ENCODE peak calls at places on chromosomes 6 and 20, in eight cellular contexts. One of them, this sample, is unnamed. For H3K4me1, the result is how much of the 10 kb centered on the place peaks cover.

GRCh38 chr6:166775180-166775922 is 148.3 kb upstream of the RPS6KA2 start:
- DNase-seq in fibroblast of lung: peak
- DNase-seq in A549: peak
- DNase-seq in neural progenitor cell: peak
- DNase-seq in HepG2: peak
- DNase-seq in heart left ventricle: peak
- DNase-seq in right cardiac atrium: peak
- DNase-seq in body of pancreas: peak
- DNase-seq in this sample: peak

GRCh38 chr6:145313041-145313855 is 422.1 kb downstream of the EPM2A start:
- DNase-seq in fibroblast of lung: no peak
- DNase-seq in A549: no peak
- DNase-seq in neural progenitor cell: no peak
- DNase-seq in HepG2: no peak
- DNase-seq in heart left ventricle: no peak
- DNase-seq in right cardiac atrium: no peak
- DNase-seq in body of pancreas: no peak
- DNase-seq in this sample: no peak

GRCh38 chr20:43438578-43439316 is 18.9 kb upstream of the SRSF6 start:
- DNase-seq in fibroblast of lung: no peak
- DNase-seq in A549: no peak
- DNase-seq in neural progenitor cell: no peak
- DNase-seq in HepG2: no peak
- DNase-seq in heart left ventricle: no peak
- DNase-seq in right cardiac atrium: no peak
- DNase-seq in body of pancreas: no peak
- DNase-seq in this sample: no peak

GRCh38 chr6:33313105-33313708 is 671 bp downstream of the TAPBP start:
- DNase-seq in fibroblast of lung: peak
- DNase-seq in A549: no peak
- DNase-seq in neural progenitor cell: peak
- DNase-seq in HepG2: no peak
- DNase-seq in heart left ventricle: peak
- DNase-seq in right cardiac atrium: peak
- DNase-seq in body of pancreas: peak
- DNase-seq in this sample: no peak

GRCh38 chr6:160104821-160105517 is 16.6 kb upstream of the SLC22A1 start:
- DNase-seq in fibroblast of lung: no peak
- DNase-seq in A549: no peak
- DNase-seq in neural progenitor cell: no peak
- DNase-seq in HepG2: no peak
- DNase-seq in heart left ventricle: no peak
- DNase-seq in right cardiac atrium: no peak
- DNase-seq in body of pancreas: no peak
- DNase-seq in this sample: no peak

GRCh38 chr6:138293428-138293827 is 75.1 kb upstream of the PBOV1 start:
- DNase-seq in fibroblast of lung: peak
- DNase-seq in A549: no peak
- DNase-seq in neural progenitor cell: no peak
- DNase-seq in HepG2: no peak
- DNase-seq in heart left ventricle: no peak
- DNase-seq in right cardiac atrium: no peak
- DNase-seq in body of pancreas: no peak
- DNase-seq in this sample: no peak

GRCh38 chr6:168118935-168119334 is 39.9 kb upstream of the FRMD1 start:
- DNase-seq in fibroblast of lung: no peak
- DNase-seq in A549: no peak
- DNase-seq in neural progenitor cell: no peak
- DNase-seq in HepG2: no peak
- DNase-seq in heart left ventricle: no peak
- DNase-seq in right cardiac atrium: no peak
- DNase-seq in body of pancreas: no peak
- DNase-seq in this sample: peak

GRCh38 chr20:57879437-57880115 is 169.8 kb upstream of the PMEPA1 start:
- DNase-seq in fibroblast of lung: no peak
- DNase-seq in A549: no peak
- DNase-seq in neural progenitor cell: no peak
- DNase-seq in HepG2: no peak
- DNase-seq in heart left ventricle: no peak
- DNase-seq in right cardiac atrium: no peak
- DNase-seq in body of pancreas: no peak
- DNase-seq in this sample: no peak

GRCh38 chr20:43460830-43461200 is 3.1 kb downstream of the SRSF6 start:
- DNase-seq in fibroblast of lung: no peak
- DNase-seq in A549: no peak
- DNase-seq in neural progenitor cell: no peak
- DNase-seq in HepG2: no peak
- DNase-seq in heart left ventricle: no peak
- DNase-seq in right cardiac atrium: no peak
- DNase-seq in body of pancreas: no peak
- DNase-seq in this sample: no peak

GRCh38 chr6:144528605-144529425 is 243.7 kb downstream of the UTRN start:
- DNase-seq in fibroblast of lung: peak
- DNase-seq in A549: no peak
- DNase-seq in neural progenitor cell: peak
- DNase-seq in HepG2: no peak
- DNase-seq in heart left ventricle: no peak
- DNase-seq in right cardiac atrium: no peak
- DNase-seq in body of pancreas: no peak
- DNase-seq in this sample: no peak

GRCh38 chr20:58025233-58025632 is 203.2 kb downstream of the ANKRD60 start:
- DNase-seq in fibroblast of lung: no peak
- DNase-seq in A549: no peak
- DNase-seq in neural progenitor cell: no peak
- DNase-seq in HepG2: no peak
- DNase-seq in heart left ventricle: peak
- DNase-seq in right cardiac atrium: peak
- DNase-seq in body of pancreas: peak
- DNase-seq in this sample: peak

GRCh38 chr20:63014287-63014686 is 7.5 kb upstream of the BHLHE23 start:
- DNase-seq in fibroblast of lung: no peak
- DNase-seq in A549: no peak
- DNase-seq in neural progenitor cell: no peak
- DNase-seq in HepG2: no peak
- DNase-seq in heart left ventricle: no peak
- DNase-seq in right cardiac atrium: no peak
- DNase-seq in body of pancreas: no peak
- DNase-seq in this sample: no peak

GRCh38 chr20:2812189-2812588 is 2.6 kb upstream of the C20orf141 start:
- DNase-seq in fibroblast of lung: no peak
- DNase-seq in A549: no peak
- DNase-seq in neural progenitor cell: no peak
- DNase-seq in HepG2: no peak
- DNase-seq in heart left ventricle: no peak
- DNase-seq in right cardiac atrium: no peak
- DNase-seq in body of pancreas: no peak
- DNase-seq in this sample: no peak

GRCh38 chr20:2559641-2560040 is 23.3 kb downstream of the TMC2 start:
- DNase-seq in fibroblast of lung: no peak
- DNase-seq in A549: no peak
- DNase-seq in neural progenitor cell: peak
- DNase-seq in HepG2: no peak
- DNase-seq in heart left ventricle: no peak
- DNase-seq in right cardiac atrium: no peak
- DNase-seq in body of pancreas: no peak
- DNase-seq in this sample: no peak

GRCh38 chr20:8267009-8267408 is 134.9 kb downstream of the PLCB1 start:
- DNase-seq in fibroblast of lung: no peak
- DNase-seq in A549: no peak
- DNase-seq in neural progenitor cell: no peak
- DNase-seq in HepG2: no peak
- DNase-seq in heart left ventricle: no peak
- DNase-seq in right cardiac atrium: no peak
- DNase-seq in body of pancreas: no peak
- DNase-seq in this sample: no peak

GRCh38 chr20:8271727-8272126 is 139.7 kb downstream of the PLCB1 start:
- DNase-seq in fibroblast of lung: peak
- DNase-seq in A549: no peak
- DNase-seq in neural progenitor cell: no peak
- DNase-seq in HepG2: no peak
- DNase-seq in heart left ventricle: no peak
- DNase-seq in right cardiac atrium: no peak
- DNase-seq in body of pancreas: no peak
- DNase-seq in this sample: no peak

DNA sequence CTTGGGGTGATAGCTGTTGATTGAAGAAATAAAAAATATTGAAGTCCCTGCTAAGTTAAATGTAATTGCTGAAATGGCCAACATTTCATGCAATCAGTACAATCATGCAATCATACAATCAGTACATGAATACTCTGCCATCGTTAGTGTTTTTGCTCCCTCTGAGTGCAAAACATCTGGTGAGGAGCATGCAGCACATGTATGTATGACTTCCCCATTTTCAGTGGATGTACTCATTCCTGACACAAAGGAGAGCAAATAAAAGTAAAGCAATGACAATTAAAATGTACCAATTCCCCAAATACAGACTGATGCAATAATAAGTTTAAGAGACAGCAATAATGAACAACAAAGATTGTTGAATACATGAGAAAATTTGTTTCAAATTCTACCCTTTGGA is 140.7 kb downstream of the PLCB1 start:
- DNase-seq in fibroblast of lung: no peak
- DNase-seq in A549: no peak
- DNase-seq in neural progenitor cell: no peak
- DNase-seq in HepG2: no peak
- DNase-seq in heart left ventricle: no peak
- DNase-seq in right cardiac atrium: no peak
- DNase-seq in body of pancreas: no peak
- DNase-seq in this sample: no peak
- H3K4me1 ChIP-seq in fibroblast of lung: under half
- H3K4me1 ChIP-seq in A549: under half
- H3K4me1 ChIP-seq in neural progenitor cell: under half
- H3K4me1 ChIP-seq in HepG2: under half
- H3K4me1 ChIP-seq in heart left ventricle: under half
- H3K4me1 ChIP-seq in right cardiac atrium: under half
- H3K4me1 ChIP-seq in body of pancreas: under half
- H3K4me1 ChIP-seq in this sample: under half

DNA sequence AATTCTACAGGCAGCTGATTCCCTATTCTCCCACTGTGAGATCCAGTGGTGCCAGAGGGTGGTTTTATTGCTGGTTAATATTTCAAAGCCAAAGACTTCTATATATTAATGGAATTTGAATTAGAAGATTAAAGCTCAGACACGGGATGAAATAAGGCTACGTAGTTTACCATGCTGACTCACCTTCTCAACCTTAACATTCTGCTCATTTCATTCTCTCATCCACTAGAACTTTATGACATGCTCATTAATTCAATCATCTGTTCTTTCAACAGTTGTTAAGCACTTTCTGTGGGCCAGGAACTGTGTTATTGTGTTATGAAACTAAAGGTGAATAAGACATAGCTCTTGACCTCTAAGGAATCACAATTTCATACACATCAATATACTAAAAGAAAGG is 456.9 kb upstream of the MAP3K7 start:
- DNase-seq in fibroblast of lung: no peak
- DNase-seq in A549: no peak
- DNase-seq in neural progenitor cell: no peak
- DNase-seq in HepG2: no peak
- DNase-seq in heart left ventricle: no peak
- DNase-seq in right cardiac atrium: no peak
- DNase-seq in body of pancreas: no peak
- DNase-seq in this sample: no peak
- H3K4me1 ChIP-seq in fibroblast of lung: under half
- H3K4me1 ChIP-seq in A549: under half
- H3K4me1 ChIP-seq in neural progenitor cell: under half
- H3K4me1 ChIP-seq in HepG2: under half
- H3K4me1 ChIP-seq in heart left ventricle: under half
- H3K4me1 ChIP-seq in right cardiac atrium: under half
- H3K4me1 ChIP-seq in body of pancreas: under half
- H3K4me1 ChIP-seq in this sample: under half

DNA sequence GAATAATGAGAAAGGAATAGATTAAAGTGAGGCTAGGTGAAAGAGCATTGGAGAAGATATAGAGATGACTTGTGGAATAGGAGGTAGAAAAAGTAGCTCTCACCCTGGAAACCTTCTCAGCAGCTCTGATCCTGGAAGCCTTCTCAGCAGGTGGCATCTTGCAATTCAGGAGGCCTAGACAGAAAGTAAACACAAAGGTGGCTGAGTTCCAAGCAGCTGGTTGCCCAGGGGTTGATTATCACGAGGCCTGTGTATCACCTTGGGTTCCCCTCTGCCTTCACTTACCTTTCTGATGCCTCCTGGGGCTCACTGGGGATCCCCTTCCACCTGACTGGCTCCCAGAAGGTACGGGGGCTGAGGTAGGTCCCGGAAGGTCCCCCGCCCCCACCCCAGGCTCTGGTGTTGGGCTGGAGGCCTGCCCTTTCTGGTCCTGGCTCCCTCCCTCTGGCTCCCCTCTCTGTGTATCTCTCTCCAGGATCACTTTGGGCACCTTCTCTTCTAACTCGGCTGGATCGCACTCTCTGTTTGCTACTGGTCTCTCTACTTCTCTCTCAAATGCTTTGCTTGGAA is 9.7 kb downstream of the MDC1 start:
- DNase-seq in fibroblast of lung: no peak
- DNase-seq in A549: no peak
- DNase-seq in neural progenitor cell: no peak
- DNase-seq in HepG2: no peak
- DNase-seq in heart left ventricle: no peak
- DNase-seq in right cardiac atrium: peak
- DNase-seq in body of pancreas: peak
- DNase-seq in this sample: no peak
- H3K4me1 ChIP-seq in fibroblast of lung: under half
- H3K4me1 ChIP-seq in A549: under half
- H3K4me1 ChIP-seq in neural progenitor cell: under half
- H3K4me1 ChIP-seq in HepG2: under half
- H3K4me1 ChIP-seq in heart left ventricle: under half
- H3K4me1 ChIP-seq in right cardiac atrium: under half
- H3K4me1 ChIP-seq in body of pancreas: under half
- H3K4me1 ChIP-seq in this sample: under half

GRCh38 chr6:49951926-49952325 is 12.0 kb downstream of the DEFB114 start:
- DNase-seq in fibroblast of lung: no peak
- DNase-seq in A549: no peak
- DNase-seq in neural progenitor cell: no peak
- DNase-seq in HepG2: no peak
- DNase-seq in heart left ventricle: no peak
- DNase-seq in right cardiac atrium: no peak
- DNase-seq in body of pancreas: no peak
- DNase-seq in this sample: no peak

GRCh38 chr6:49949062-49949461 is 14.9 kb downstream of the DEFB114 start:
- DNase-seq in fibroblast of lung: no peak
- DNase-seq in A549: no peak
- DNase-seq in neural progenitor cell: no peak
- DNase-seq in HepG2: no peak
- DNase-seq in heart left ventricle: no peak
- DNase-seq in right cardiac atrium: no peak
- DNase-seq in body of pancreas: no peak
- DNase-seq in this sample: no peak

GRCh38 chr6:49950415-49950751 is 13.6 kb downstream of the DEFB114 start:
- DNase-seq in fibroblast of lung: no peak
- DNase-seq in A549: no peak
- DNase-seq in neural progenitor cell: no peak
- DNase-seq in HepG2: no peak
- DNase-seq in heart left ventricle: no peak
- DNase-seq in right cardiac atrium: no peak
- DNase-seq in body of pancreas: no peak
- DNase-seq in this sample: no peak

DNA sequence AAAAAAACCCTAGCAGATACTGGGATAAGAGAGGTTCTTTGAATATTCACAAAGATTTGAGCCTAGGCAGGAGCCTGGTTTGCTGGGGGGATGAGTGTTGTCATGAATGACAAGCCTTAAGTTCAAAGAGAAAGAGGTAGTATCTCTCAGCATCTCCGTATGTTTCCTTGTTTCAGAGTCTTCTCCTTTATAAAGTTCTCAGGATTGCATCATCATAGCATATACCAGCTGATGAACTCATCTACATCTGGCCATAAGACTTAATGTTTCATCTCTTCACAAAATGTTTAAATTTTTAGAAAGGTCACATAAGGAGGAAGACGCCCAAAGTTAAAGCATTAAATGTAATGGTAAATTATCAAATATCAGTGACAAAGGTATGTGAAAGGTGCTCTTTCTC is 17.1 kb downstream of the DEFB114 start:
- DNase-seq in fibroblast of lung: no peak
- DNase-seq in A549: no peak
- DNase-seq in neural progenitor cell: no peak
- DNase-seq in HepG2: no peak
- DNase-seq in heart left ventricle: no peak
- DNase-seq in right cardiac atrium: no peak
- DNase-seq in body of pancreas: no peak
- DNase-seq in this sample: no peak
- H3K4me1 ChIP-seq in fibroblast of lung: under half
- H3K4me1 ChIP-seq in A549: under half
- H3K4me1 ChIP-seq in neural progenitor cell: under half
- H3K4me1 ChIP-seq in HepG2: under half
- H3K4me1 ChIP-seq in heart left ventricle: under half
- H3K4me1 ChIP-seq in right cardiac atrium: under half
- H3K4me1 ChIP-seq in body of pancreas: under half
- H3K4me1 ChIP-seq in this sample: under half

This sample was measured in aorta.